ENCODE peak calls at places on chromosome 4, in five cellular contexts. One of them, this sample, is unnamed. For H3K36me3 and H3K27me3, the result is how much of the 10 kb centered on the place peaks cover.

GRCh38 chr4:54228563-54229501 is at the start of gene PDGFRA:
- DNase-seq in upper lobe of right lung: no peak
- DNase-seq in fibroblast of lung: peak
- DNase-seq in cardiac muscle cell: peak
- DNase-seq in tibial nerve: peak
- DNase-seq in this sample: peak

GRCh38 chr4:17962171-17962570 is 59.4 kb downstream of the LCORL start:
- DNase-seq in upper lobe of right lung: no peak
- DNase-seq in fibroblast of lung: no peak
- DNase-seq in cardiac muscle cell: no peak
- DNase-seq in tibial nerve: no peak
- DNase-seq in this sample: no peak

GRCh38 chr4:143241892-143242291 is 57.2 kb downstream of the USP38 start:
- DNase-seq in upper lobe of right lung: no peak
- DNase-seq in fibroblast of lung: no peak
- DNase-seq in cardiac muscle cell: peak
- DNase-seq in tibial nerve: no peak
- DNase-seq in this sample: no peak

GRCh38 chr4:87985097-87985886 is 9.8 kb downstream of the SPP1 start:
- DNase-seq in upper lobe of right lung: peak
- DNase-seq in fibroblast of lung: peak
- DNase-seq in cardiac muscle cell: peak
- DNase-seq in tibial nerve: peak
- DNase-seq in this sample: peak

GRCh38 chr4:188971125-188971524 is 831.9 kb downstream of the TRIML1 start:
- DNase-seq in upper lobe of right lung: no peak
- DNase-seq in fibroblast of lung: peak
- DNase-seq in cardiac muscle cell: no peak
- DNase-seq in tibial nerve: no peak
- DNase-seq in this sample: peak

GRCh38 chr4:159508917-159509500 is 406.1 kb downstream of the RAPGEF2 start:
- DNase-seq in upper lobe of right lung: no peak
- DNase-seq in fibroblast of lung: no peak
- DNase-seq in cardiac muscle cell: peak
- DNase-seq in tibial nerve: no peak
- DNase-seq in this sample: no peak

GRCh38 chr4:11624370-11624769 is 195.7 kb upstream of the HS3ST1 start:
- DNase-seq in upper lobe of right lung: no peak
- DNase-seq in fibroblast of lung: no peak
- DNase-seq in cardiac muscle cell: no peak
- DNase-seq in tibial nerve: no peak
- DNase-seq in this sample: no peak

GRCh38 chr4:76504613-76505465 is 69.8 kb downstream of the SHROOM3 start:
- DNase-seq in upper lobe of right lung: no peak
- DNase-seq in fibroblast of lung: peak
- DNase-seq in cardiac muscle cell: peak
- DNase-seq in tibial nerve: peak
- DNase-seq in this sample: peak

GRCh38 chr4:45453258-45453841 is 670.5 kb downstream of the GABRG1 start:
- DNase-seq in upper lobe of right lung: no peak
- DNase-seq in fibroblast of lung: peak
- DNase-seq in cardiac muscle cell: peak
- DNase-seq in tibial nerve: no peak
- DNase-seq in this sample: peak

GRCh38 chr4:42786350-42787070 is 106.0 kb upstream of the GRXCR1 start:
- DNase-seq in upper lobe of right lung: peak
- DNase-seq in fibroblast of lung: no peak
- DNase-seq in cardiac muscle cell: no peak
- DNase-seq in tibial nerve: no peak
- DNase-seq in this sample: peak

GRCh38 chr4:340011-340410 is 2.4 kb downstream of the ZNF141 start:
- DNase-seq in upper lobe of right lung: no peak
- DNase-seq in fibroblast of lung: no peak
- DNase-seq in cardiac muscle cell: peak
- DNase-seq in tibial nerve: no peak
- DNase-seq in this sample: peak

GRCh38 chr4:92599044-92599443 is 295.3 kb downstream of the GRID2 start:
- DNase-seq in upper lobe of right lung: no peak
- DNase-seq in fibroblast of lung: peak
- DNase-seq in cardiac muscle cell: peak
- DNase-seq in tibial nerve: no peak
- DNase-seq in this sample: no peak

GRCh38 chr4:157509286-157509685 is 288.8 kb downstream of the GRIA2 start:
- DNase-seq in upper lobe of right lung: no peak
- DNase-seq in fibroblast of lung: no peak
- DNase-seq in cardiac muscle cell: no peak
- DNase-seq in tibial nerve: no peak
- DNase-seq in this sample: no peak

GRCh38 chr4:76585897-76586360 is 150.9 kb downstream of the SHROOM3 start:
- DNase-seq in upper lobe of right lung: peak
- DNase-seq in fibroblast of lung: no peak
- DNase-seq in cardiac muscle cell: peak
- DNase-seq in tibial nerve: no peak
- DNase-seq in this sample: peak

GRCh38 chr4:55369968-55370367 is 23.9 kb downstream of the SRD5A3 start:
- DNase-seq in upper lobe of right lung: no peak
- DNase-seq in fibroblast of lung: no peak
- DNase-seq in cardiac muscle cell: no peak
- DNase-seq in tibial nerve: no peak
- DNase-seq in this sample: no peak

GRCh38 chr4:15396157-15396800 is 31.6 kb upstream of the C1QTNF7 start:
- DNase-seq in upper lobe of right lung: no peak
- DNase-seq in fibroblast of lung: peak
- DNase-seq in cardiac muscle cell: peak
- DNase-seq in tibial nerve: no peak
- DNase-seq in this sample: peak

GRCh38 chr4:7201351-7202305 is 9.3 kb downstream of the SORCS2 start:
- DNase-seq in upper lobe of right lung: peak
- DNase-seq in fibroblast of lung: no peak
- DNase-seq in cardiac muscle cell: no peak
- DNase-seq in tibial nerve: no peak
- DNase-seq in this sample: no peak

GRCh38 chr4:19857405-19857804 is 394.3 kb upstream of the SLIT2 start:
- DNase-seq in upper lobe of right lung: no peak
- DNase-seq in fibroblast of lung: peak
- DNase-seq in cardiac muscle cell: peak
- DNase-seq in tibial nerve: no peak
- DNase-seq in this sample: no peak

DNA sequence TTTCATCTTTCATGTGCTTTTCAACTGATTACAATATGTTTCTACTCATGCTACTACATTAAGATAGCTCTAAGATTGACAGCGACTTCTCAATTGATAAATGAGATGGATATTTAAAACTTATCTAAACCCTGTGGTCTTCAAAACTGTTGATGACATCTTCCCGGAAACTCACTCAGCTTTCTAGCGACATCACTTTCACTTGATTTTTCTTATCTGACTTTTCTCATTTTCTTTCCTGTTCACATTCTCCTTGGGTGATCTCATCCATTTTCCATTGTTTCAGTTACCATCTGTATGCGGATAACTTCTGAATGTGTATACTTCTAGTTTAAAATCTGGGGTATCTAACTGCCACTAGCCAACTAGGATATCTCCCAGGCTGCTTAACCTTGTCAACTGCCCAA is 3.1 kb downstream of the POLR2B start:
- DNase-seq in upper lobe of right lung: no peak
- DNase-seq in fibroblast of lung: no peak
- DNase-seq in cardiac muscle cell: peak
- DNase-seq in tibial nerve: no peak
- DNase-seq in this sample: no peak
- H3K4me3 ChIP-seq in upper lobe of right lung: no peak
- H3K4me3 ChIP-seq in fibroblast of lung: no peak
- H3K4me3 ChIP-seq in cardiac muscle cell: no peak
- H3K4me3 ChIP-seq in tibial nerve: no peak
- H3K4me3 ChIP-seq in this sample: no peak

GRCh38 chr4:2698504-2698903 is 57.6 kb downstream of the TNIP2 start:
- DNase-seq in upper lobe of right lung: no peak
- DNase-seq in fibroblast of lung: no peak
- DNase-seq in cardiac muscle cell: no peak
- DNase-seq in tibial nerve: no peak
- DNase-seq in this sample: no peak

GRCh38 chr4:2699534-2699933 is 56.6 kb downstream of the TNIP2 start:
- DNase-seq in upper lobe of right lung: no peak
- DNase-seq in fibroblast of lung: no peak
- DNase-seq in cardiac muscle cell: no peak
- DNase-seq in tibial nerve: no peak
- DNase-seq in this sample: no peak

GRCh38 chr4:2698951-2699505 is 57.1 kb downstream of the TNIP2 start:
- DNase-seq in upper lobe of right lung: no peak
- DNase-seq in fibroblast of lung: no peak
- DNase-seq in cardiac muscle cell: no peak
- DNase-seq in tibial nerve: no peak
- DNase-seq in this sample: no peak

GRCh38 chr4:2696423-2696822 is 59.7 kb downstream of the TNIP2 start:
- DNase-seq in upper lobe of right lung: no peak
- DNase-seq in fibroblast of lung: no peak
- DNase-seq in cardiac muscle cell: no peak
- DNase-seq in tibial nerve: no peak
- DNase-seq in this sample: no peak

DNA sequence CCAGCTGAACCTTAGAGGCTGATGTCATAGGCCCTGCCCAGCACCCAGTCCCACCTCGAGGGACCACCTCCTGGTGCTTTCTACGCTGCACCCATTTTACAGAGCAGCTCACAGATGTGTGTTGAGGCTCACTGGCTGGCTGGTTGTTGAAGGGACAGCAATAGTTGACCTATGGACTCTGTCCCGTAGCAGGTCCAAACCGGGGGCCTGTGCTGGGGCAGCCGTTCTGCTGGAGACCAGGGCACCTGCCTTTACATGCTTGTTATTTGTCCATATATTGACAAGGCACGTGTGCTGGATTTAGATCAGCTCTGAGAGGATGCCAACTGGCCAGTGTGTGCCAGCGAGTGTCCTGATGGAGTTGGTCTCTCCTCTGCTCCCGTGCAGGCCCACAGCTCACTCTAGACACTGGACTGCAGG is 58.1 kb downstream of the TNIP2 start:
- DNase-seq in upper lobe of right lung: no peak
- DNase-seq in fibroblast of lung: no peak
- DNase-seq in cardiac muscle cell: no peak
- DNase-seq in tibial nerve: no peak
- DNase-seq in this sample: no peak
- H3K36me3 ChIP-seq in upper lobe of right lung: half or more
- H3K36me3 ChIP-seq in fibroblast of lung: under half
- H3K36me3 ChIP-seq in cardiac muscle cell: half or more
- H3K36me3 ChIP-seq in tibial nerve: under half
- H3K36me3 ChIP-seq in this sample: under half

GRCh38 chr4:173529505-173530325 is at the start of gene HAND2:
- DNase-seq in upper lobe of right lung: no peak
- DNase-seq in fibroblast of lung: peak
- DNase-seq in cardiac muscle cell: peak
- DNase-seq in tibial nerve: no peak
- DNase-seq in this sample: peak
- H3K27me3 ChIP-seq in upper lobe of right lung: half or more
- H3K27me3 ChIP-seq in fibroblast of lung: half or more
- H3K27me3 ChIP-seq in cardiac muscle cell: under half
- H3K27me3 ChIP-seq in tibial nerve: under half
- H3K27me3 ChIP-seq in this sample: half or more

GRCh38 chr4:110622841-110623709 is at the start of gene PITX2:
- DNase-seq in upper lobe of right lung: peak
- DNase-seq in fibroblast of lung: peak
- DNase-seq in cardiac muscle cell: peak
- DNase-seq in tibial nerve: no peak
- DNase-seq in this sample: peak

GRCh38 chr4:110620352-110621327 is 2.2 kb downstream of the PITX2 start:
- DNase-seq in upper lobe of right lung: no peak
- DNase-seq in fibroblast of lung: no peak
- DNase-seq in cardiac muscle cell: peak
- DNase-seq in tibial nerve: no peak
- DNase-seq in this sample: peak

GRCh38 chr4:110621328-110621812 is 1.5 kb downstream of the PITX2 start:
- DNase-seq in upper lobe of right lung: no peak
- DNase-seq in fibroblast of lung: no peak
- DNase-seq in cardiac muscle cell: no peak
- DNase-seq in tibial nerve: no peak
- DNase-seq in this sample: peak

GRCh38 chr4:110623710-110624015 is 786 bp upstream of the PITX2 start:
- DNase-seq in upper lobe of right lung: no peak
- DNase-seq in fibroblast of lung: no peak
- DNase-seq in cardiac muscle cell: no peak
- DNase-seq in tibial nerve: no peak
- DNase-seq in this sample: no peak

GRCh38 chr4:110621839-110622751 is 782 bp downstream of the PITX2 start:
- DNase-seq in upper lobe of right lung: no peak
- DNase-seq in fibroblast of lung: no peak
- DNase-seq in cardiac muscle cell: no peak
- DNase-seq in tibial nerve: no peak
- DNase-seq in this sample: peak
- H3K4me3 ChIP-seq in upper lobe of right lung: peak
- H3K4me3 ChIP-seq in fibroblast of lung: peak
- H3K4me3 ChIP-seq in cardiac muscle cell: peak
- H3K4me3 ChIP-seq in tibial nerve: peak
- H3K4me3 ChIP-seq in this sample: peak

GRCh38 chr4:103152381-103152780 is 45.8 kb downstream of the CENPE start:
- DNase-seq in upper lobe of right lung: no peak
- DNase-seq in fibroblast of lung: no peak
- DNase-seq in cardiac muscle cell: no peak
- DNase-seq in tibial nerve: no peak
- DNase-seq in this sample: no peak

GRCh38 chr4:103156107-103156506 is 42.0 kb downstream of the CENPE start:
- DNase-seq in upper lobe of right lung: no peak
- DNase-seq in fibroblast of lung: no peak
- DNase-seq in cardiac muscle cell: no peak
- DNase-seq in tibial nerve: no peak
- DNase-seq in this sample: no peak

GRCh38 chr4:103144926-103145325 is 45.3 kb upstream of the BDH2 start:
- DNase-seq in upper lobe of right lung: no peak
- DNase-seq in fibroblast of lung: no peak
- DNase-seq in cardiac muscle cell: no peak
- DNase-seq in tibial nerve: no peak
- DNase-seq in this sample: no peak

GRCh38 chr4:103150677-103151076 is 47.5 kb downstream of the CENPE start:
- DNase-seq in upper lobe of right lung: no peak
- DNase-seq in fibroblast of lung: no peak
- DNase-seq in cardiac muscle cell: no peak
- DNase-seq in tibial nerve: no peak
- DNase-seq in this sample: no peak
- H3K36me3 ChIP-seq in upper lobe of right lung: under half
- H3K36me3 ChIP-seq in fibroblast of lung: under half
- H3K36me3 ChIP-seq in cardiac muscle cell: under half
- H3K36me3 ChIP-seq in tibial nerve: under half
- H3K36me3 ChIP-seq in this sample: under half